ENCODE peak calls at places on chromosomes 3 and 15, in six cellular contexts. L is H9, X is fibroblast of the aortic adventitia, M is glutamatergic neuron, E is AG04450, T is AG10803. Z is an unnamed sample.

GRCh38 chr3:16132926-16133325 is 41.6 kb upstream of the GALNT15 start:
- DNase-seq in T (peak; percentile 98), M (no peak), E (no peak), X (peak; percentile 80), L (no peak), Z (no peak)

GRCh38 chr15:52080031-52080430 is 32.5 kb downstream of the BCL2L10 start:
- DNase-seq in E (no peak), X (no peak), L (no peak), M (no peak), T (no peak), Z (no peak)

GRCh38 chr15:94792166-94792565 is 560.8 kb downstream of the MCTP2 start:
- DNase-seq in L (no peak), T (no peak), X (no peak), M (no peak), E (peak; percentile 60), Z (no peak)

GRCh38 chr15:72994778-72995177 is 57.5 kb upstream of the NEO1 start:
- DNase-seq in E (no peak), T (no peak), X (no peak), M (no peak), L (no peak), Z (no peak)

GRCh38 chr15:35549567-35549966 is 3.6 kb upstream of the DPH6 start:
- DNase-seq in L (no peak), X (no peak), M (no peak), T (no peak), E (no peak), Z (no peak)

GRCh38 chr3:10248984-10249748 is 907 bp downstream of the TATDN2 start:
- DNase-seq in L (peak; percentile 43), M (peak; percentile 30), X (peak; percentile 5), E (no peak), T (no peak), Z (peak; percentile 16)

GRCh38 chr3:143502101-143502500 is 346.2 kb downstream of the SLC9A9 start:
- DNase-seq in X (no peak), E (no peak), T (no peak), M (no peak), L (no peak), Z (no peak)

GRCh38 chr3:13025090-13025489 is 48.1 kb downstream of the IQSEC1 start:
- DNase-seq in E (no peak), M (no peak), T (peak; percentile 57), L (no peak), X (peak; percentile 46), Z (no peak)

GRCh38 chr3:177279118-177279815 is 82.0 kb upstream of the TBL1XR1 start:
- DNase-seq in L (no peak), X (no peak), E (no peak), M (no peak), T (no peak), Z (no peak)

GRCh38 chr15:52421029-52421428 is 107.7 kb downstream of the MYO5A start:
- DNase-seq in T (no peak), E (no peak), X (no peak), L (no peak), M (no peak), Z (no peak)

GRCh38 chr3:127304121-127304744 is 16.4 kb upstream of the PRR20G start:
- DNase-seq in E (no peak), M (no peak), L (no peak), X (no peak), T (no peak), Z (no peak)
- TF ChIP-seq CTCF in E (no peak), M (no peak), L (no peak), X (no peak), T (no peak), Z (no peak)

GRCh38 chr3:149464706-149465328 is 9.7 kb upstream of the TM4SF4 start:
- DNase-seq in X (no peak), T (no peak), E (no peak), L (no peak), M (no peak), Z (no peak)
- TF ChIP-seq CTCF in X (no peak), T (no peak), E (no peak), L (no peak), M (no peak), Z (no peak)

GRCh38 chr3:194577985-194578905 is 55.0 kb downstream of the TMEM44 start:
- DNase-seq in E (no peak), L (no peak), X (peak; percentile 96), M (no peak), T (peak; percentile 81), Z (no peak)
- TF ChIP-seq CTCF in E (no peak), L (no peak), X (no peak), M (no peak), T (no peak), Z (no peak)

DNA sequence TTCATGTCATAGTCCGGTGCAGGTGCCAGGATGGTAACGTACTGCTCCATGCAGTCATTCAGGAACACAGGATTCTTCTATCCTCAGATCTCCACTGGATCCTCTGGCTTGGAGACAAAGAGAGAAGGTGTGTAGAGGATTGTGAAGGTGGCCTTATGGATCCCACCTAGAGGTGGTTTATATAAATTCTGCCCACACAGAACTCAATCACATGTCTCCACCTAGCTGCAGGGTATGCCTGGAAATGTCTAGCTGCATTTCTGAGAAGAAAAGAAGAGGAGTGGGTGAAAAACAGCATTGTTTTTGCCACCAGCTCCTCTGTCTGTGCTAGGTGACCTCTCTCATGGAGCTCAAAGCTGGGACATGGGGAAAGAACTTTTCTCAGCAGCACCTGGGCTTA is 478.7 kb downstream of the PDCD6IP start:
- DNase-seq in T (no peak), X (no peak), L (no peak), M (no peak), E (no peak), Z (no peak)
- TF ChIP-seq CTCF in T (no peak), X (no peak), L (no peak), M (no peak), E (no peak), Z (no peak)

DNA sequence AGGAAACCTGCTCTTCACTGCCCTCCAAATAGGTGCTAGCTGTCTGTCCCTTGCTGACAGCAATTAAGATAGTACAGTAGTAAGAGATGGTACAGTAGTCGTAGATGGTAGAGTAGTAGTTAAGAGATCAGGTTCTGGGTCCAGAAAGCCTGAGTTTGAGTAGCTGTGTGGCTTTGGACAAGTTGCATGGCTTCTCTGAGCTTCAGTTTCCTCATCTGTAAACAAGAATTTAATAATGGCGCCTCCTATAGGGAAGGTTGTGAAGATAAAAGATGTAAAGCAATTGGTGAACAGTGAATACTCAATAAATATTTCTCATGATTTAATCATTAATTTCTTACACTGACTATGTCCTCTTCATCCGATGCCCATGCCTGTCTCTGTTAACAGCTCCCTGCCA is 86.9 kb upstream of the BCL6 start:
- DNase-seq in L (no peak), X (no peak), E (no peak), T (no peak), M (no peak), Z (no peak)
- TF ChIP-seq CTCF in L (peak; percentile 23), X (no peak), E (no peak), T (no peak), M (no peak), Z (no peak)

GRCh38 chr15:62619105-62619504 is 423.4 kb upstream of the TPM1 start:
- DNase-seq in L (no peak), E (no peak), X (peak; percentile 19), M (no peak), T (no peak), Z (no peak)

GRCh38 chr15:62617741-62618140 is 424.8 kb upstream of the TPM1 start:
- DNase-seq in E (no peak), T (no peak), M (no peak), L (no peak), X (no peak), Z (no peak)

GRCh38 chr15:62619526-62619925 is 423.0 kb upstream of the TPM1 start:
- DNase-seq in T (peak; percentile 54), L (no peak), E (no peak), X (peak; percentile 34), M (no peak), Z (no peak)

GRCh38 chr15:62616746-62617145 is 425.8 kb upstream of the TPM1 start:
- DNase-seq in X (no peak), L (no peak), T (no peak), E (no peak), M (no peak), Z (no peak)

DNA sequence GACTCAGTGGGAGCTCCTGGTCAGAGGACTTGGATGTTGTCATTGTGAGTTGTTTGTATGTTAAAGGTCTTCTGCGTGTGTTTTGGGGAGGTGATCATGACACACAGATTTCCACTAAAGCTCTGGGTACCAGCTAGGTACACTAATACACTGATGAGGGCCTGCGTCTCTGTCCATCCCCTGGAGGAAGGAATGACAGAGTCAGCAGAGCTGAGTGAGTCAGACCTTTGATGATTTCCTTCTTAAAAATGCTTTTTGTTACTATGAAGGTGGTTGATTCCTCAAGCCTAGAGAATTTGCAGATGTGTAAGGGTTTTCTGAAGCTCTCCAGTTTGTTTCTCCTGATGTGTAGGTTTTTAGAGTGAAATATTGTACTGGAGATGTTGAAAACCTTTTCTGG is 424.1 kb upstream of the TPM1 start:
- DNase-seq in L (no peak), T (peak; percentile 90), E (peak; percentile 79), M (no peak), X (peak; percentile 83), Z (no peak)
- TF ChIP-seq CTCF in L (no peak), T (peak; percentile 77), E (peak; percentile 74), M (no peak), X (peak; percentile 72), Z (no peak)

GRCh38 chr3:39065197-39065596 is 13.4 kb downstream of the WDR48 start:
- DNase-seq in M (peak; percentile 33), L (peak; percentile 63), X (peak; percentile 39), E (no peak), T (peak; percentile 57), Z (peak; percentile 50)
- TF ChIP-seq CTCF in M (peak; percentile 32), L (peak; percentile 64), X (peak; percentile 61), E (peak; percentile 63), T (peak; percentile 64), Z (no peak)

Z was measured in endothelial cell.